ENCODE peak calls at places on chromosomes 7 and 10, in five cellular contexts. X, U, A, B and E are unnamed samples.

GRCh38 chr7:95511716-95512260 is 26.0 kb downstream of the ASB4 start:
- DNase-seq in B (peak), U (peak), X (no peak), A (peak), E (peak)

GRCh38 chr10:28503114-28503513 is 29.8 kb upstream of the WAC start:
- DNase-seq in A (no peak), B (no peak), X (no peak), U (no peak), E (no peak)

GRCh38 chr10:124025638-124026336 is 67.6 kb downstream of the CHST15 start:
- DNase-seq in B (no peak), A (no peak), X (peak), U (no peak), E (no peak)

GRCh38 chr10:103448751-103449150 is 3.4 kb downstream of the CALHM2 start:
- DNase-seq in B (no peak), U (no peak), X (no peak), A (no peak), E (no peak)

GRCh38 chr7:141663081-141663510 is 38.9 kb downstream of the DENND11 start:
- DNase-seq in U (no peak), A (no peak), X (peak), B (no peak), E (no peak)

GRCh38 chr7:83849135-83849534 is 200.2 kb upstream of the SEMA3E start:
- DNase-seq in B (no peak), U (no peak), X (no peak), A (no peak), E (no peak)

GRCh38 chr10:22958338-22958737 is 30.5 kb downstream of the ARMC3 start:
- DNase-seq in X (no peak), A (no peak), B (no peak), U (no peak), E (no peak)

GRCh38 chr10:25071227-25071626 is 54.8 kb downstream of the THNSL1 start:
- DNase-seq in B (no peak), A (no peak), U (no peak), X (no peak), E (no peak)

GRCh38 chr7:130669051-130669700 is 628 bp upstream of the COPG2 start:
- DNase-seq in X (no peak), A (no peak), U (peak), B (no peak), E (no peak)

GRCh38 chr10:31936933-31937332 is 8.3 kb upstream of the ARHGAP12 start:
- DNase-seq in B (no peak), A (no peak), X (no peak), U (no peak), E (no peak)

GRCh38 chr7:30080818-30081217 is 52.6 kb downstream of the PLEKHA8 start:
- DNase-seq in B (no peak), A (no peak), X (no peak), U (no peak), E (no peak)

GRCh38 chr7:98997836-98998235 is 119.5 kb downstream of the TRRAP start:
- DNase-seq in X (no peak), U (no peak), B (no peak), A (no peak), E (no peak)

GRCh38 chr10:46234026-46234425 is 52.8 kb upstream of the ANTXRL start:
- DNase-seq in B (peak), U (no peak), X (no peak), A (no peak), E (no peak)

GRCh38 chr7:112880786-112881418 is 90.7 kb upstream of the TMEM168 start:
- DNase-seq in X (no peak), B (no peak), U (no peak), A (no peak), E (no peak)

GRCh38 chr10:64076322-64076940 is 555.2 kb downstream of the REEP3 start:
- DNase-seq in B (no peak), X (no peak), U (no peak), A (no peak), E (no peak)

GRCh38 chr10:3385487-3385886 is 212.9 kb upstream of the PITRM1 start:
- DNase-seq in A (no peak), U (no peak), B (no peak), X (no peak), E (no peak)

GRCh38 chr7:50577569-50577968 is 12.4 kb upstream of the DDC start:
- DNase-seq in U (no peak), A (no peak), X (no peak), B (no peak), E (no peak)

GRCh38 chr7:19079066-19079465 is 38.4 kb downstream of the TWIST1 start:
- DNase-seq in B (no peak), X (no peak), A (no peak), U (no peak), E (no peak)

GRCh38 chr7:23213755-23214154 is 31.9 kb downstream of the NUP42 start:
- DNase-seq in X (no peak), U (no peak), B (no peak), A (no peak), E (no peak)

GRCh38 chr7:47568569-47568968 is 13.3 kb downstream of the TNS3 start:
- DNase-seq in U (no peak), B (no peak), X (peak), A (no peak), E (no peak)

GRCh38 chr10:98186681-98187080 is 52.2 kb downstream of the R3HCC1L start:
- DNase-seq in X (no peak), B (no peak), A (no peak), U (no peak), E (no peak)

GRCh38 chr7:102415685-102416225 is 17.6 kb upstream of the ORAI2 start:
- DNase-seq in B (no peak), U (no peak), X (no peak), A (peak), E (no peak)

GRCh38 chr7:128112781-128113221 is 81.6 kb upstream of the LRRC4 start:
- DNase-seq in A (no peak), B (no peak), X (no peak), U (no peak), E (no peak)

GRCh38 chr7:140334341-140335057 is 63.8 kb downstream of the SLC37A3 start:
- DNase-seq in A (no peak), B (no peak), X (no peak), U (no peak), E (no peak)

GRCh38 chr7:124113040-124113439 is 80.2 kb upstream of the TMEM229A start:
- DNase-seq in U (no peak), A (no peak), B (no peak), X (no peak), E (no peak)

GRCh38 chr7:46990761-46991160 is 591.1 kb downstream of the TNS3 start:
- DNase-seq in U (no peak), A (no peak), B (no peak), X (no peak), E (no peak)

GRCh38 chr7:47988496-47989386 is 9.3 kb upstream of the HUS1 start:
- DNase-seq in X (no peak), A (no peak), U (no peak), B (peak), E (no peak)

GRCh38 chr7:96040250-96040772 is 268.0 kb downstream of the DYNC1I1 start:
- DNase-seq in X (no peak), B (peak), U (no peak), A (no peak), E (no peak)

GRCh38 chr10:25339966-25340365 is 165.2 kb downstream of the GPR158 start:
- DNase-seq in B (no peak), X (no peak), A (no peak), U (no peak), E (no peak)

GRCh38 chr7:112573302-112574039 is 92.7 kb downstream of the LSMEM1 start:
- DNase-seq in X (no peak), B (no peak), A (no peak), U (no peak), E (no peak)

GRCh38 chr10:130914377-130914776 is 397.1 kb downstream of the TCERG1L start:
- DNase-seq in B (no peak), U (no peak), X (no peak), A (no peak), E (no peak)

GRCh38 chr10:76209135-76209534 is 777.7 kb downstream of the LRMDA start:
- DNase-seq in X (no peak), U (no peak), A (no peak), B (no peak), E (no peak)

GRCh38 chr10:48406204-48406603 is 99.7 kb downstream of the MAPK8 start:
- DNase-seq in U (no peak), X (no peak), B (no peak), A (no peak), E (no peak)

GRCh38 chr10:133275683-133276092 is 980 bp downstream of the ADAM8 start:
- DNase-seq in B (no peak), A (peak), X (no peak), U (no peak), E (no peak)

GRCh38 chr7:85750454-85750949 is 563.6 kb upstream of the SEMA3D start:
- DNase-seq in B (peak), X (no peak), U (peak), A (no peak), E (peak)

GRCh38 chr7:106717997-106718871 is 57.3 kb upstream of the CCDC71L start:
- DNase-seq in X (no peak), A (peak), U (no peak), B (no peak), E (no peak)

GRCh38 chr7:148747274-148747673 is 48.6 kb downstream of the CUL1 start:
- DNase-seq in B (peak), A (no peak), X (no peak), U (peak), E (no peak)

GRCh38 chr10:11478807-11479206 is 132.6 kb downstream of the USP6NL start:
- DNase-seq in A (no peak), X (no peak), U (no peak), B (no peak), E (no peak)

GRCh38 chr10:11482306-11482705 is 129.1 kb downstream of the USP6NL start:
- DNase-seq in A (no peak), U (no peak), X (no peak), B (no peak), E (no peak)

GRCh38 chr10:11480687-11481086 is 130.8 kb downstream of the USP6NL start:
- DNase-seq in X (no peak), U (no peak), A (no peak), B (no peak), E (no peak)

GRCh38 chr10:11476035-11476434 is 135.4 kb downstream of the USP6NL start:
- DNase-seq in B (no peak), U (no peak), A (no peak), X (no peak), E (no peak)

DNA sequence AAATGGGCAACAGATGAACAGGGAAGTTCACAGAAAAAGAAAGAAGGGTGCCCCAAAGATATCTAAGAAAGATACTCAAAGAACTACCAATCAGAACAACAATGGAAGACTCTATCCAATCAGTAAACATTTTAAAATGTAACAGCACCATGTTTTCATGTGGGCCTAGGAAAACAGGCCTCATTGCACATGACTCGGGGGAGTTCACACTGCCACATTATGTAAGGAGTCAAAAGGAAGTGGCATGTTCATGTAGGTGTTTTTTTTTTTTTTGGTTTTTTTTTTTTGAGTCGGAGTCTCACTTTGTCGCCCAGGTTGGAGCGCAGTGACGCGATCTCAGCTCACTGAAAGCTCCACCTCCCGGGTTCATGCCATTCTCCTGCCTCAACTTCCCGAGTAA is 132.1 kb downstream of the USP6NL start:
- DNase-seq in U (no peak), X (no peak), A (no peak), B (no peak), E (no peak)
- TF ChIP-seq CTCF in U (no peak), X (no peak), A (no peak), B (no peak), E (no peak)

DNA sequence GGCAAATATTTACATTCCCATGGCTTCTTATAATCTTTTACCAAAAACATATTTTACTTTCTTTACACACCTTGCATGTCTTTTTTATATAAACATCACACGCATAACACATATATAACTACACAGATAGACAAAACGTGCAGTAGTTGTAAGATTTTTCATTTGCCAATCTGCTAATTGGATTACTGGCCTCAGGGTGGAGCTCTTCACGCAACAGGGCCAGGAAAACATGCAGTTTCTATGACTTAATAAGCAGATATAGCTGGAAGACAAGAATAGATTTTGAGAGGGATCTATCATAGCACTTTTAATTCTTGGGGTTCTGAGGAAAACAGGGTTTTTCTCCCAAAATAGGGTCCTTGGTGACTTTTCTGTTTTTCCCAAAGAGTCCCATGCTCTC is 12.7 kb downstream of the ACADSB start:
- DNase-seq in U (no peak), X (no peak), B (no peak), A (no peak), E (no peak)
- TF ChIP-seq CTCF in U (no peak), X (peak), B (peak), A (no peak), E (peak)

GRCh38 chr7:16420329-16420648 is 1.0 kb downstream of the CRPPA start:
- DNase-seq in U (no peak), A (no peak), B (no peak), X (no peak), E (no peak)

GRCh38 chr7:16419859-16420258 is 1.5 kb downstream of the CRPPA start:
- DNase-seq in B (no peak), U (no peak), X (no peak), A (no peak), E (no peak)

GRCh38 chr7:16421333-16422099 is at the start of gene CRPPA:
- DNase-seq in U (peak), A (peak), X (peak), B (peak), E (peak)

GRCh38 chr7:16422100-16422430 is 727 bp upstream of the CRPPA start:
- DNase-seq in X (no peak), U (no peak), B (no peak), A (no peak), E (no peak)

DNA sequence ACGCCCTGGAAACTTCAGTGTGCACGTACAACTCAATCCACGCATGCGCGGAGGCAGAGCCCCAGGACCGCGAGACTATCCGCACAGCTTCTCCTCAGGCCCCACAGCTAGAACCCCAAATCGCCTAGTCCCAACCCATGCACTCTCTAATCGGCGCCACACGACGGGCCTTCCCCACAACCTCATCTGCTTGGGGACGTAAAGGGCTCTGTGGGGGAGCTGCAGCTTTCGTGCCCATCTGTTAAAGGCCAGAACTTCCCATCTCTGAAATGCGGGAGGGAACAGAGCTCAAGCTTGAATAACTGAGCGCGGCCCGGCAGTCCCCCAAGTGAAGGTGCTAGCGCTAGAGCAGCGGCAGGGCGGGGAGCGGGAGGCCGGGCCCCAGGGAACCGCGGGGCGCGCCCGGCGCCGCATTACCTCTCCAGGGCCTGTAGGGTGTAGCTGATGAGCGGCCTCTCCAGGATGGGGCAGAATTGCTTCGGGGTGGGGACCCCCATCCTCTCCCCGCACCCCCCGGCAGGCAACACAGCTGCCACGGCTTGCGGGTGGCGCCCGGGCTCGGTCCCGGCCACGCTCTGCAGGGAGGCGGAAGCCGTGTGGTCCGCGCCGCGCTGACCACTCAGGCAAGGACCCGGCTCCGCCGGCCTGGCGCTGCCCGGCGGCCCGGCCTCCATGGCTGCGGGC is 547 bp downstream of the CRPPA start:
- DNase-seq in A (peak), X (peak), U (peak), B (peak), E (peak)
- TF ChIP-seq CTCF in A (peak), X (peak), U (no peak), B (peak), E (peak)

DNA sequence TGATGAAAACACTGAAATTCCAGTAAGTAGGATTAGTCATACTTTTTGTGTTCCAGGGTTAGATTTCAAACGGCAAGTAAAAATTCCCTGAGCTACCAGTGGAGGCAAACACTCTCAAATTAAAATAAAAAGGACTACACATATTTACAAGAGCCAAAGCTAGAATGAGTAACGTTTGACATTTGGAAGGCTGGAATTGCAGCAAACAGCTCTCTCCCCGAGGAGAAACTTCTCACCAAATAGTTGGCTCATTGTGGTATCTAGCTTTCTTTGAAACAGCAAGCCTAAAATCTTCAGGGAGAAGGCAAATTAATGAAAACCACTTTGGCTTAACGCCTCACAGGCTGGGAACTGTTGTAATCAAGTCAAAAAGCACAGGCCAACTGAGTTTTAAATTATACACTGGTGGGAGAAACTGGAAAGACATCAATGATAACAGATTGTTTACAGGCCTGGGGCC is 288.3 kb downstream of the SNX13 start:
- DNase-seq in A (no peak), B (no peak), U (no peak), X (no peak), E (no peak)
- TF ChIP-seq CTCF in A (no peak), B (no peak), U (no peak), X (no peak), E (no peak)

GRCh38 chr10:70620020-70620289 is 17.4 kb upstream of the PRF1 start:
- DNase-seq in X (no peak), U (no peak), B (no peak), A (no peak), E (no peak)

GRCh38 chr10:70617798-70618568 is 15.4 kb upstream of the PRF1 start:
- DNase-seq in X (no peak), U (no peak), A (no peak), B (no peak), E (no peak)

GRCh38 chr10:70621497-70622078 is 19.0 kb upstream of the PRF1 start:
- DNase-seq in U (no peak), B (no peak), X (no peak), A (no peak), E (no peak)

GRCh38 chr10:70618663-70619062 is 16.1 kb upstream of the PRF1 start:
- DNase-seq in B (no peak), X (no peak), A (no peak), U (no peak), E (no peak)

DNA sequence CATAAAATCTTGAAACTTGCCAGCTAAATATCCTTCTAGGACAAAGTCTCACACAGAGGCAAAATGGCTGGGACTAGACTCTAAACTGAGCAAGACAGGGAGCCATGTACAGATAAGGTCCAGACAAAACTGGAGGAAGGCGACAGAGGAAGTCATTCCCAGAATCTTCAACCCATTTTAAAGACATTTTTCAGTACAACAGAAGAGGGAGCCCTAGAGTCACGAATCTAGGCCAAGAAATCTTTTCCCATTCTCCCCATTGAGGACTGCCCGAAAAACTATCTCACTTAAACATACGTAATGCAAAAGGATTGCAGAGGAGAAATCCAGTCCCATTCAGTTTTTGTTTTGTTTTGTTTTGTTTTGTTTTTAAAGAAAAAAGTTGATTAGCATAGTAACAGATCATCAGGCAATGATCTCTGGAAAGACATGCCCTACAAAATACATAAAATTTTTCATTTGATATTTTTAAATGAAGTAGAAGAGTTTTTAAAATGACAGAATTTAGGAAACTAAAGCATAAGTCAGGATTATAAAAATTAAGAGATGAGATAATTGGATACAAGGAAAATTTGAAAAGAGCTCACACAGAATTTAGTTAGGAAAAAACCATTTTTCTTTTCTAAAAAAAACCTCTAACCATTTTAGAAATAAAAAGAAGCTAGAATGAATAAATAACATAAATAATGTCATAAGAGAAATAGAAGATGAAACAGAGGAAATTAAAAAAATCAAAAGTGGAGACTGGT is 16.9 kb upstream of the PRF1 start:
- DNase-seq in B (no peak), U (no peak), X (no peak), A (no peak), E (no peak)
- TF ChIP-seq CTCF in B (peak), U (peak), X (no peak), A (no peak), E (no peak)